ENCODE peak calls at places on chromosomes 1 and 21, in seven cellular contexts. L is HCT116, Z is stomach, S is H1, A is sigmoid colon, N is SK-N-MC, P is SK-N-SH. B is an unnamed sample.

GRCh38 chr1:64923294-64923718 is 43.0 kb downstream of the JAK1 start:
- DNase-seq in L (no peak), Z (no peak), S (no peak), A (no peak), N (no peak), P (no peak), B (no peak)

GRCh38 chr21:41227357-41228005 is 59.5 kb downstream of the BACE2 start:
- DNase-seq in L (no peak), Z (no peak), S (no peak), A (no peak), N (no peak), P (no peak), B (no peak)

GRCh38 chr1:226048886-226049285 is 13.6 kb upstream of the H3-3A start:
- DNase-seq in L (no peak), Z (no peak), S (no peak), A (no peak), N (no peak), P (no peak), B (no peak)

GRCh38 chr21:31204801-31205200 is 139.3 kb downstream of the TIAM1 start:
- DNase-seq in L (no peak), Z (no peak), S (no peak), A (no peak), N (no peak), P (peak), B (no peak)

GRCh38 chr1:30043256-30043655 is 680.1 kb downstream of the MATN1 start:
- DNase-seq in L (no peak), Z (no peak), S (no peak), A (no peak), N (no peak), P (no peak), B (no peak)

GRCh38 chr21:37245151-37245550 is 22.0 kb downstream of the VPS26C start:
- DNase-seq in L (no peak), Z (no peak), S (no peak), A (no peak), N (no peak), P (no peak), B (no peak)

GRCh38 chr1:78474092-78474491 is 16.7 kb upstream of the PTGFR start:
- DNase-seq in L (no peak), Z (no peak), S (no peak), A (no peak), N (no peak), P (no peak), B (no peak)

GRCh38 chr1:117599822-117600221 is 6.0 kb upstream of the TENT5C start:
- DNase-seq in L (no peak), Z (no peak), S (no peak), A (no peak), N (no peak), P (no peak), B (no peak)

GRCh38 chr1:71074681-71075080 is 6.2 kb downstream of the ZRANB2 start:
- DNase-seq in L (no peak), Z (no peak), S (no peak), A (no peak), N (no peak), P (no peak), B (no peak)

GRCh38 chr1:243483084-243483845 is 227.4 kb downstream of the SDCCAG8 start:
- DNase-seq in L (no peak), Z (no peak), S (no peak), A (peak), N (no peak), P (peak), B (no peak)

GRCh38 chr1:57678138-57678537 is 254.3 kb upstream of the DAB1 start:
- DNase-seq in L (no peak), Z (no peak), S (no peak), A (no peak), N (no peak), P (no peak), B (no peak)

GRCh38 chr1:201080135-201080534 is 32.1 kb downstream of the CACNA1S start:
- DNase-seq in L (no peak), Z (no peak), S (no peak), A (no peak), N (no peak), P (no peak), B (no peak)

GRCh38 chr1:20936216-20936615 is 149.1 kb upstream of the HP1BP3 start:
- DNase-seq in L (no peak), Z (no peak), S (no peak), A (no peak), N (no peak), P (no peak), B (no peak)

GRCh38 chr1:13737388-13737787 is 37.4 kb downstream of the PRDM2 start:
- DNase-seq in L (no peak), Z (no peak), S (no peak), A (no peak), N (no peak), P (no peak), B (no peak)

GRCh38 chr1:180643693-180644092 is 11.9 kb downstream of the XPR1 start:
- DNase-seq in L (no peak), Z (no peak), S (no peak), A (no peak), N (no peak), P (no peak), B (no peak)

GRCh38 chr21:31457675-31458074 is 113.6 kb upstream of the TIAM1 start:
- DNase-seq in L (no peak), Z (no peak), S (no peak), A (peak), N (no peak), P (peak), B (no peak)

GRCh38 chr1:66996018-66996682 is 57.8 kb downstream of the SLC35D1 start:
- DNase-seq in L (peak), Z (peak), S (peak), A (peak), N (peak), P (peak), B (peak)

GRCh38 chr1:216560527-216560926 is 137.3 kb upstream of the USH2A start:
- DNase-seq in L (no peak), Z (peak), S (no peak), A (no peak), N (no peak), P (peak), B (no peak)
- TF ChIP-seq POLR2AphosphoS5 in L (no peak), Z (peak), S (no peak), A (no peak), N (no peak), P (no peak), B (no peak)

DNA sequence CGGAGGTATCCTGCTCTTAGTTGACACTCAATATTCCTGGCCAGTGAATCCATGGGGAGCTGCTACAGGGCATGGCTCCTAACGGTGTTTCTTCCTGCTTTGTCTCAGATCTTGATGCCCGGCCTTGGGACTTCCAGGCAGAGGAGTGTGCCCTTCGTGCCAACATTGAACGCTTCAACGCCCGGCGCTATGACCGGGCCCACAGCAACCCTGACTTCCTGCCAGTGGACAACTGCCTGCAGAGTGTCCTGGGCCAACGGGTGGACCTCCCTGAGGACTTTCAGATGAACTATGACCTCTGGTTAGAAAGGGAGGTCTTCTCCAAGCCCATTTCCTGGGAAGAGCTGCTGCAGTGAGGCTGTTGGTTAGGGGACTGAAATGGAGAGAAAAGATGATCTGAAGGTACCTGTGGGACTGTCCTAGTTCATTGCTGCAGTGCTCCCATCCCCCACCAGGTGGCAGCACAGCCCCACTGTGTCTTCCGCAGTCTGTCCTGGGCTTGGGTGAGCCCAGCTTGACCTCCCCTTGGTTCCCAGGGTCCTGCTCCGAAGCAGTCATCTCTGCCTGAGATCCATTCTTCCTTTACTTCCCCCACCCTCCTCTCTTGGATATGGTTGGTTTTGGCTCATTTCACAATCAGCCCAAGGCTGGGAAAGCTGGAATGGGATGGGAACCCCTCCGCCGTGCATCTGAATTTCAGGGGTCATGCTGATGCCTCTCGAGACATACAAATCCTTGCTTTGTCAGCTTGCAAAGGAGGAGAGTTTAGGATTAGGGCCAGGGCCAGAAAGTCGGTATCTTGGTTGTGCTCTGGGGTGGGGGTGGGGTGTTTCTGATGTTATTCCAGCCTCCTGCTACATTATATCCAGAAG is 16.7 kb downstream of the ALX3 start:
- DNase-seq in L (no peak), Z (peak), S (no peak), A (peak), N (no peak), P (peak), B (peak)
- TF ChIP-seq POLR2AphosphoS5 in L (no peak), Z (peak), S (no peak), A (no peak), N (no peak), P (no peak), B (no peak)

DNA sequence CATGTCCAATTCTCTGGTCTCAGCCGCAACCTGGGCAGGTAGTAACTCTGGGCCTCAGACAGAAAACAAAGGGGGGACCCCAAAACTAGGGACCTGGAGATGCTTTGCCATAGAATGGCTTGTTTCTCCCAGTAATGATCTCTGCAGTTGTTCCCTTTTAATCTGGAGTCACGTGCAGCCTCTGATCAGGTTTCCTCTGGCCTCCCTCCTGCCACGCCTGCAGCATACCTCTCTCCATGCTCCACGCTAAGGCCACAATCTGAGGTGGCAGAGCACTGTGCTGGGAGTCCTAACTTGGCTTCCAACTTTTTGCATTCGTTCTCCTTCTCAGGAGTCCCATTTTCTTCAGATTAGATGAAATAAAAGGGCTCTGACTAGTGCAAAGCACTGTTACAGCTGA is 1.9 kb downstream of the PABPC4 start:
- DNase-seq in L (no peak), Z (peak), S (no peak), A (no peak), N (no peak), P (no peak), B (no peak)
- TF ChIP-seq POLR2AphosphoS5 in L (no peak), Z (no peak), S (no peak), A (no peak), N (no peak), P (no peak), B (no peak)

GRCh38 chr1:169108897-169109560 is 2.5 kb downstream of the ATP1B1 start:
- DNase-seq in L (no peak), Z (peak), S (no peak), A (peak), N (no peak), P (peak), B (no peak)

GRCh38 chr1:169110265-169110664 is 3.8 kb downstream of the ATP1B1 start:
- DNase-seq in L (no peak), Z (peak), S (no peak), A (no peak), N (no peak), P (no peak), B (no peak)

GRCh38 chr1:169111472-169111871 is 5.0 kb downstream of the ATP1B1 start:
- DNase-seq in L (no peak), Z (no peak), S (no peak), A (no peak), N (no peak), P (no peak), B (no peak)

GRCh38 chr1:169110691-169111447 is 4.4 kb downstream of the ATP1B1 start:
- DNase-seq in L (no peak), Z (no peak), S (no peak), A (peak), N (no peak), P (peak), B (no peak)

DNA sequence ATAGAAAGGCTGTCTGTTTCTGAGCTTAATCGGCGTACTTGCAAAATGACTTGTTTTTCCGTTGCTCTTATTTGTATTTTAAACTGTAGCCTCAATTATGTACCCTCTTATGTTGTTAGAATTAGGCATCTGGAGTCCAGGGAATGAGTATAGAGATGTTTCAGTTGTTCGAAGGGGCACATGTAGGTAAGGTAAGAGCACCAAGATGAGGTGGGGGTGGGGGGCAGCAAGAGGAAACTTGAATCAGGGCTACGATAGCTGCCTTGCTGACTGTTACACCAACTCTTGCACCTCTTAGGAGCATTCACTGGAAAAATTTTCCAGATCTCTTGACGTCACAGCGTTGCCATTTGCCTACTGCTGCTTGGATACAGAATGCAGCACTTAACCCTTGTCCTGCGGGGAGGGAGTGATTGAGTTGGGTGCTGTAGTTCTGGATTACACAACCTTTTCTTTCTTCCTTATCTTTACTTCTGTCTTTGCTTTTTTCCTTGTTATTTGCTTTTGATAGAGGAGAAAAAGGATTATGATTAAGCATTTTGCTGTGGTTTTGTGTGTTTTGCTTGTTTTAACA is 3.2 kb downstream of the ATP1B1 start:
- DNase-seq in L (peak), Z (peak), S (no peak), A (peak), N (no peak), P (peak), B (no peak)
- TF ChIP-seq POLR2AphosphoS5 in L (peak), Z (peak), S (no peak), A (peak), N (no peak), P (peak), B (no peak)

GRCh38 chr1:161225534-161226319 is at the start of gene TOMM40L:
- DNase-seq in L (peak), Z (peak), S (peak), A (peak), N (peak), P (peak), B (peak)
- TF ChIP-seq POLR2AphosphoS5 in L (no peak), Z (peak), S (no peak), A (no peak), N (no peak), P (no peak), B (no peak)

B was measured in GM12891.